ENCODE peak calls at places on chromosomes 2 and 18, in ten cellular contexts. One of them, this sample, is unnamed.

GRCh38 chr2:126776255-126776654 is 120.3 kb downstream of the GYPC start:
- DNase-seq in fibroblast of mammary gland: no peak
- DNase-seq in A673: no peak
- DNase-seq in astrocyte: no peak
- DNase-seq in AG10803: no peak
- DNase-seq in cardiac fibroblast: no peak
- DNase-seq in CD4-positive, alpha-beta T cell: no peak
- DNase-seq in MCF 10A: no peak
- DNase-seq in B cell: no peak
- DNase-seq in astrocyte of the cerebellum: no peak
- DNase-seq in this sample: no peak

GRCh38 chr2:9112079-9112721 is 94.4 kb upstream of the ASAP2 start:
- DNase-seq in fibroblast of mammary gland: peak; percentile 94
- DNase-seq in A673: peak; percentile 63
- DNase-seq in astrocyte: peak; percentile 91
- DNase-seq in AG10803: peak; percentile 83
- DNase-seq in cardiac fibroblast: peak; percentile 85
- DNase-seq in CD4-positive, alpha-beta T cell: no peak
- DNase-seq in MCF 10A: peak; percentile 86
- DNase-seq in B cell: no peak
- DNase-seq in astrocyte of the cerebellum: peak; percentile 65
- DNase-seq in this sample: no peak

GRCh38 chr18:9156604-9157249 is 20.1 kb downstream of the ANKRD12 start:
- DNase-seq in fibroblast of mammary gland: no peak
- DNase-seq in A673: no peak
- DNase-seq in astrocyte: no peak
- DNase-seq in AG10803: no peak
- DNase-seq in cardiac fibroblast: no peak
- DNase-seq in CD4-positive, alpha-beta T cell: no peak
- DNase-seq in MCF 10A: no peak
- DNase-seq in B cell: no peak
- DNase-seq in astrocyte of the cerebellum: no peak
- DNase-seq in this sample: no peak

GRCh38 chr2:212052412-212053159 is 486.0 kb downstream of the ERBB4 start:
- DNase-seq in fibroblast of mammary gland: peak; percentile 82
- DNase-seq in A673: peak; percentile 93
- DNase-seq in astrocyte: peak; percentile 84
- DNase-seq in AG10803: no peak
- DNase-seq in cardiac fibroblast: peak; percentile 51
- DNase-seq in CD4-positive, alpha-beta T cell: no peak
- DNase-seq in MCF 10A: peak; percentile 25
- DNase-seq in B cell: no peak
- DNase-seq in astrocyte of the cerebellum: no peak
- DNase-seq in this sample: no peak

GRCh38 chr2:229141626-229142025 is 129.5 kb downstream of the PID1 start:
- DNase-seq in fibroblast of mammary gland: peak; percentile 87
- DNase-seq in A673: peak; percentile 37
- DNase-seq in astrocyte: peak; percentile 83
- DNase-seq in AG10803: peak; percentile 57
- DNase-seq in cardiac fibroblast: peak; percentile 53
- DNase-seq in CD4-positive, alpha-beta T cell: no peak
- DNase-seq in MCF 10A: peak; percentile 86
- DNase-seq in B cell: no peak
- DNase-seq in astrocyte of the cerebellum: peak; percentile 3
- DNase-seq in this sample: no peak

GRCh38 chr2:100895402-100895801 is 75.5 kb downstream of the NPAS2 start:
- DNase-seq in fibroblast of mammary gland: no peak
- DNase-seq in A673: no peak
- DNase-seq in astrocyte: no peak
- DNase-seq in AG10803: no peak
- DNase-seq in cardiac fibroblast: no peak
- DNase-seq in CD4-positive, alpha-beta T cell: no peak
- DNase-seq in MCF 10A: peak; percentile 44
- DNase-seq in B cell: no peak
- DNase-seq in astrocyte of the cerebellum: no peak
- DNase-seq in this sample: no peak

GRCh38 chr18:42183746-42184145 is 228.7 kb downstream of the PIK3C3 start:
- DNase-seq in fibroblast of mammary gland: peak; percentile 78
- DNase-seq in A673: peak; percentile 58
- DNase-seq in astrocyte: peak; percentile 95
- DNase-seq in AG10803: peak; percentile 88
- DNase-seq in cardiac fibroblast: peak; percentile 43
- DNase-seq in CD4-positive, alpha-beta T cell: no peak
- DNase-seq in MCF 10A: peak; percentile 79
- DNase-seq in B cell: no peak
- DNase-seq in astrocyte of the cerebellum: peak; percentile 86
- DNase-seq in this sample: no peak

GRCh38 chr2:239192975-239193374 is 207.8 kb downstream of the HDAC4 start:
- DNase-seq in fibroblast of mammary gland: no peak
- DNase-seq in A673: no peak
- DNase-seq in astrocyte: no peak
- DNase-seq in AG10803: no peak
- DNase-seq in cardiac fibroblast: no peak
- DNase-seq in CD4-positive, alpha-beta T cell: no peak
- DNase-seq in MCF 10A: no peak
- DNase-seq in B cell: no peak
- DNase-seq in astrocyte of the cerebellum: no peak
- DNase-seq in this sample: no peak

GRCh38 chr2:203418271-203418670 is 90.1 kb downstream of the ABI2 start:
- DNase-seq in fibroblast of mammary gland: no peak
- DNase-seq in A673: no peak
- DNase-seq in astrocyte: peak; percentile 74
- DNase-seq in AG10803: no peak
- DNase-seq in cardiac fibroblast: no peak
- DNase-seq in CD4-positive, alpha-beta T cell: no peak
- DNase-seq in MCF 10A: no peak
- DNase-seq in B cell: no peak
- DNase-seq in astrocyte of the cerebellum: peak; percentile 72
- DNase-seq in this sample: no peak

GRCh38 chr2:191714925-191715324 is 37.0 kb downstream of the NABP1 start:
- DNase-seq in fibroblast of mammary gland: no peak
- DNase-seq in A673: peak; percentile 96
- DNase-seq in astrocyte: no peak
- DNase-seq in AG10803: no peak
- DNase-seq in cardiac fibroblast: no peak
- DNase-seq in CD4-positive, alpha-beta T cell: no peak
- DNase-seq in MCF 10A: no peak
- DNase-seq in B cell: no peak
- DNase-seq in astrocyte of the cerebellum: no peak
- DNase-seq in this sample: no peak

GRCh38 chr2:113225505-113226259 is 51.9 kb downstream of the PSD4 start:
- DNase-seq in fibroblast of mammary gland: no peak
- DNase-seq in A673: peak; percentile 68
- DNase-seq in astrocyte: peak; percentile 79
- DNase-seq in AG10803: no peak
- DNase-seq in cardiac fibroblast: no peak
- DNase-seq in CD4-positive, alpha-beta T cell: no peak
- DNase-seq in MCF 10A: no peak
- DNase-seq in B cell: no peak
- DNase-seq in astrocyte of the cerebellum: peak; percentile 80
- DNase-seq in this sample: peak; percentile 65

GRCh38 chr2:130827502-130828251 is 9.0 kb upstream of the ARHGEF4 start:
- DNase-seq in fibroblast of mammary gland: peak; percentile 58
- DNase-seq in A673: no peak
- DNase-seq in astrocyte: peak; percentile 94
- DNase-seq in AG10803: peak; percentile 42
- DNase-seq in cardiac fibroblast: peak; percentile 50
- DNase-seq in CD4-positive, alpha-beta T cell: no peak
- DNase-seq in MCF 10A: peak; percentile 88
- DNase-seq in B cell: no peak
- DNase-seq in astrocyte of the cerebellum: peak; percentile 80
- DNase-seq in this sample: no peak

GRCh38 chr2:234548720-234549420 is 52.0 kb upstream of the ARL4C start:
- DNase-seq in fibroblast of mammary gland: peak; percentile 81
- DNase-seq in A673: no peak
- DNase-seq in astrocyte: peak; percentile 97
- DNase-seq in AG10803: peak; percentile 83
- DNase-seq in cardiac fibroblast: peak; percentile 44
- DNase-seq in CD4-positive, alpha-beta T cell: no peak
- DNase-seq in MCF 10A: no peak
- DNase-seq in B cell: no peak
- DNase-seq in astrocyte of the cerebellum: peak; percentile 60
- DNase-seq in this sample: no peak

GRCh38 chr2:241410739-241411176 is 54.7 kb downstream of the FARP2 start:
- DNase-seq in fibroblast of mammary gland: peak; percentile 75
- DNase-seq in A673: no peak
- DNase-seq in astrocyte: peak; percentile 70
- DNase-seq in AG10803: no peak
- DNase-seq in cardiac fibroblast: peak; percentile 57
- DNase-seq in CD4-positive, alpha-beta T cell: no peak
- DNase-seq in MCF 10A: no peak
- DNase-seq in B cell: no peak
- DNase-seq in astrocyte of the cerebellum: peak; percentile 11
- DNase-seq in this sample: no peak

GRCh38 chr18:34120294-34120693 is 104.4 kb downstream of the NOL4 start:
- DNase-seq in fibroblast of mammary gland: no peak
- DNase-seq in A673: no peak
- DNase-seq in astrocyte: peak; percentile 41
- DNase-seq in AG10803: no peak
- DNase-seq in cardiac fibroblast: no peak
- DNase-seq in CD4-positive, alpha-beta T cell: no peak
- DNase-seq in MCF 10A: no peak
- DNase-seq in B cell: no peak
- DNase-seq in astrocyte of the cerebellum: peak; percentile 23
- DNase-seq in this sample: no peak

GRCh38 chr18:71326826-71327225 is 1038.0 kb downstream of the SOCS6 start:
- DNase-seq in fibroblast of mammary gland: no peak
- DNase-seq in A673: no peak
- DNase-seq in astrocyte: no peak
- DNase-seq in AG10803: no peak
- DNase-seq in cardiac fibroblast: no peak
- DNase-seq in CD4-positive, alpha-beta T cell: no peak
- DNase-seq in MCF 10A: no peak
- DNase-seq in B cell: no peak
- DNase-seq in astrocyte of the cerebellum: no peak
- DNase-seq in this sample: no peak

GRCh38 chr2:19826874-19827273 is 74.9 kb downstream of the TTC32 start:
- DNase-seq in fibroblast of mammary gland: no peak
- DNase-seq in A673: no peak
- DNase-seq in astrocyte: no peak
- DNase-seq in AG10803: no peak
- DNase-seq in cardiac fibroblast: no peak
- DNase-seq in CD4-positive, alpha-beta T cell: no peak
- DNase-seq in MCF 10A: no peak
- DNase-seq in B cell: no peak
- DNase-seq in astrocyte of the cerebellum: no peak
- DNase-seq in this sample: no peak

GRCh38 chr18:51196116-51196810 is 1.2 kb downstream of the MEX3C start:
- DNase-seq in fibroblast of mammary gland: peak; percentile 31
- DNase-seq in A673: no peak
- DNase-seq in astrocyte: no peak
- DNase-seq in AG10803: peak; percentile 24
- DNase-seq in cardiac fibroblast: peak; percentile 34
- DNase-seq in CD4-positive, alpha-beta T cell: no peak
- DNase-seq in MCF 10A: peak; percentile 15
- DNase-seq in B cell: peak; percentile 49
- DNase-seq in astrocyte of the cerebellum: no peak
- DNase-seq in this sample: peak; percentile 37

DNA sequence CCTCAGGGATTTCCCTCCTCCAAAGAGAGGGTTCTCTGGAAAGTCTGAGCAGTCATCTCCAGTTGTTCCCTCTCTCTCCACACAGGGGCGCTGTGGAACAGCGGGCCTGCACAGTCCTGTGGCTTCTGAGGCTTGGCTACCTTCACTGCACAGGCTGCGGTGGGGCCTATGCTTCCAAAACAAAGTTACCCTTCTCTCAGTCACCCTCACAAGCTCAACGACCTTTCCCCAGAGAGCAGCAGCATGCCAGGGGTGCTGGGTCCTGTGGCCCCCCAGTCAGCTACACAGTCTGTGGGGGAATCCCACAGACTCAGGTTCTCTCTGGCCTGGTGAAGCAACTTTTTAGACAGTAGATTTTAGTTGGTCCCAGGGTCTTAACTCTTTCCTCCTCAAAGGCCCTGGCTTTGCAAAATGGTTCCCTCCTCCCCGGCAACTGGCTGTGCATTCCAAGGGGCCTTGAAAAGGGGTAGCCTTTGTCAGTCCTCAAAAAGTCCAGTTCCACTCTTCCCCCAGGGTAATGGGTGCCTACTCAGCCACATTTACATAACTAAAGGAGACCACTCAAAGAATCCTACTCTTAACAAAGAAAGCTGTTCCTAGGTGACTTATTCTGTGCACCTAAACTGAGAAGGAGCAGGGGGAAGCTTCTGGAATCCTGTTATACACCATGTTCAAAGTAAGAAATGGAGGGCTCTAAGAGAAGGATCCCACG is 14.9 kb downstream of the B3GNT7 start:
- DNase-seq in fibroblast of mammary gland: no peak
- DNase-seq in A673: no peak
- DNase-seq in astrocyte: no peak
- DNase-seq in AG10803: no peak
- DNase-seq in cardiac fibroblast: no peak
- DNase-seq in CD4-positive, alpha-beta T cell: no peak
- DNase-seq in MCF 10A: no peak
- DNase-seq in B cell: no peak
- DNase-seq in astrocyte of the cerebellum: no peak
- DNase-seq in this sample: no peak
- TF ChIP-seq CTCF in fibroblast of mammary gland: peak; percentile 43
- TF ChIP-seq CTCF in A673: peak; percentile 47
- TF ChIP-seq CTCF in astrocyte: peak; percentile 39
- TF ChIP-seq CTCF in AG10803: peak; percentile 35
- TF ChIP-seq CTCF in cardiac fibroblast: peak; percentile 49
- TF ChIP-seq CTCF in CD4-positive, alpha-beta T cell: no peak
- TF ChIP-seq CTCF in MCF 10A: peak; percentile 30
- TF ChIP-seq CTCF in B cell: peak; percentile 59
- TF ChIP-seq CTCF in astrocyte of the cerebellum: peak; percentile 38
- TF ChIP-seq CTCF in this sample: no peak

GRCh38 chr2:81901017-81901416 is 1596.5 kb upstream of the LRRTM1 start:
- DNase-seq in fibroblast of mammary gland: no peak
- DNase-seq in A673: no peak
- DNase-seq in astrocyte: no peak
- DNase-seq in AG10803: no peak
- DNase-seq in cardiac fibroblast: peak; percentile 3
- DNase-seq in CD4-positive, alpha-beta T cell: no peak
- DNase-seq in MCF 10A: peak; percentile 38
- DNase-seq in B cell: no peak
- DNase-seq in astrocyte of the cerebellum: no peak
- DNase-seq in this sample: no peak
- TF ChIP-seq CTCF in fibroblast of mammary gland: no peak
- TF ChIP-seq CTCF in A673: no peak
- TF ChIP-seq CTCF in astrocyte: no peak
- TF ChIP-seq CTCF in AG10803: no peak
- TF ChIP-seq CTCF in cardiac fibroblast: no peak
- TF ChIP-seq CTCF in CD4-positive, alpha-beta T cell: no peak
- TF ChIP-seq CTCF in MCF 10A: peak; percentile 27
- TF ChIP-seq CTCF in B cell: no peak
- TF ChIP-seq CTCF in astrocyte of the cerebellum: no peak
- TF ChIP-seq CTCF in this sample: peak; percentile 19

GRCh38 chr18:28177828-28178635 is 1.1 kb upstream of the CDH2 start:
- DNase-seq in fibroblast of mammary gland: peak; percentile 53
- DNase-seq in A673: peak; percentile 71
- DNase-seq in astrocyte: peak; percentile 47
- DNase-seq in AG10803: peak; percentile 61
- DNase-seq in cardiac fibroblast: peak; percentile 57
- DNase-seq in CD4-positive, alpha-beta T cell: no peak
- DNase-seq in MCF 10A: peak; percentile 58
- DNase-seq in B cell: no peak
- DNase-seq in astrocyte of the cerebellum: no peak
- DNase-seq in this sample: peak; percentile 88
- TF ChIP-seq CTCF in fibroblast of mammary gland: no peak
- TF ChIP-seq CTCF in A673: no peak
- TF ChIP-seq CTCF in astrocyte: no peak
- TF ChIP-seq CTCF in AG10803: peak; percentile 12
- TF ChIP-seq CTCF in cardiac fibroblast: no peak
- TF ChIP-seq CTCF in CD4-positive, alpha-beta T cell: no peak
- TF ChIP-seq CTCF in MCF 10A: no peak
- TF ChIP-seq CTCF in B cell: no peak
- TF ChIP-seq CTCF in astrocyte of the cerebellum: peak; percentile 4
- TF ChIP-seq CTCF in this sample: no peak

GRCh38 chr2:189681203-189681602 is 6.7 kb downstream of the ANKAR start:
- DNase-seq in fibroblast of mammary gland: no peak
- DNase-seq in A673: no peak
- DNase-seq in astrocyte: no peak
- DNase-seq in AG10803: no peak
- DNase-seq in cardiac fibroblast: no peak
- DNase-seq in CD4-positive, alpha-beta T cell: no peak
- DNase-seq in MCF 10A: no peak
- DNase-seq in B cell: no peak
- DNase-seq in astrocyte of the cerebellum: no peak
- DNase-seq in this sample: no peak
- TF ChIP-seq CTCF in fibroblast of mammary gland: no peak
- TF ChIP-seq CTCF in A673: no peak
- TF ChIP-seq CTCF in astrocyte: no peak
- TF ChIP-seq CTCF in AG10803: no peak
- TF ChIP-seq CTCF in cardiac fibroblast: no peak
- TF ChIP-seq CTCF in CD4-positive, alpha-beta T cell: no peak
- TF ChIP-seq CTCF in MCF 10A: no peak
- TF ChIP-seq CTCF in B cell: no peak
- TF ChIP-seq CTCF in astrocyte of the cerebellum: no peak
- TF ChIP-seq CTCF in this sample: no peak

This sample was measured in nephron progenitor cell.